ENCODE peak calls at places on chromosome 11, in seven cellular contexts. Q is uterus, T is neural crest cell, A is K562, I is psoas muscle, H is RWPE1, C is nephron progenitor cell. R is an unnamed sample.

GRCh38 chr11:69272961-69273461 is 20.9 kb upstream of the MYEOV start:
- DNase-seq in H (no peak), C (no peak), T (no peak), A (no peak), I (no peak), Q (no peak), R (no peak)

GRCh38 chr11:125360066-125360465 is 136.0 kb downstream of the FEZ1 start:
- DNase-seq in Q (no peak), C (no peak), I (no peak), A (no peak), H (no peak), T (no peak), R (no peak)

GRCh38 chr11:19905280-19905853 is 192.7 kb downstream of the NAV2 start:
- DNase-seq in I (no peak), H (peak), C (no peak), A (peak), T (no peak), Q (no peak), R (no peak)

GRCh38 chr11:13638436-13638835 is 30.0 kb upstream of the FAR1 start:
- DNase-seq in T (no peak), H (no peak), A (no peak), I (no peak), Q (no peak), C (no peak), R (no peak)

GRCh38 chr11:20647976-20648565 is 21.3 kb upstream of the NELL1 start:
- DNase-seq in C (peak), I (no peak), T (peak), Q (no peak), A (peak), H (peak), R (no peak)

GRCh38 chr11:92663539-92663938 is 305.9 kb upstream of the MTNR1B start:
- DNase-seq in Q (no peak), H (no peak), C (no peak), T (no peak), A (no peak), I (no peak), R (no peak)

GRCh38 chr11:13259374-13259773 is 18.2 kb upstream of the BMAL1 start:
- DNase-seq in H (no peak), C (no peak), T (no peak), Q (no peak), I (no peak), A (no peak), R (no peak)

GRCh38 chr11:38446336-38446735 is 1848.3 kb upstream of the RAG2 start:
- DNase-seq in C (no peak), Q (no peak), A (no peak), H (no peak), T (no peak), I (no peak), R (no peak)

GRCh38 chr11:76466666-76467065 is 21.8 kb downstream of the EMSY start:
- DNase-seq in Q (no peak), C (no peak), T (no peak), A (no peak), H (no peak), I (no peak), R (no peak)

GRCh38 chr11:119445356-119445755 is 22.4 kb upstream of the THY1 start:
- DNase-seq in I (no peak), A (no peak), C (no peak), H (no peak), T (no peak), Q (no peak), R (no peak)

GRCh38 chr11:40679276-40679675 is 780.2 kb downstream of the LRRC4C start:
- DNase-seq in C (no peak), T (no peak), I (no peak), A (no peak), H (no peak), Q (no peak), R (no peak)

GRCh38 chr11:62508336-62509058 is 38.1 kb downstream of the AHNAK start:
- DNase-seq in C (peak), H (no peak), I (peak), T (peak), A (peak), Q (peak), R (peak)

GRCh38 chr11:128187377-128187776 is 400.0 kb downstream of the ETS1 start:
- DNase-seq in C (no peak), A (no peak), H (no peak), Q (no peak), I (no peak), T (no peak), R (no peak)

GRCh38 chr11:36376315-36376887 is 80.3 kb downstream of the PRR5L start:
- DNase-seq in C (peak), A (no peak), H (no peak), Q (no peak), I (peak), T (no peak), R (peak)

GRCh38 chr11:69394234-69394891 is 87.1 kb upstream of the LINC01488 start:
- DNase-seq in H (no peak), T (no peak), I (no peak), A (no peak), Q (no peak), C (no peak), R (peak)

GRCh38 chr11:45576461-45577215 is 88.8 kb downstream of the CHST1 start:
- DNase-seq in T (no peak), A (no peak), Q (no peak), I (no peak), H (no peak), C (no peak), R (no peak)

GRCh38 chr11:69437001-69437875 is 44.2 kb upstream of the LINC01488 start:
- DNase-seq in I (no peak), A (no peak), T (no peak), Q (no peak), C (peak), H (peak), R (no peak)

GRCh38 chr11:112161012-112161411 is 2.9 kb downstream of the IL18 start:
- DNase-seq in T (no peak), A (no peak), I (no peak), Q (no peak), H (no peak), C (no peak), R (no peak)

GRCh38 chr11:112143597-112143996 is 20.3 kb downstream of the IL18 start:
- DNase-seq in T (no peak), Q (no peak), A (no peak), H (no peak), I (no peak), C (no peak), R (no peak)

GRCh38 chr11:74650498-74650897 is 58.1 kb downstream of the POLD3 start:
- DNase-seq in H (no peak), C (no peak), Q (no peak), A (no peak), I (peak), T (no peak), R (no peak)

GRCh38 chr11:34827239-34827638 is 88.9 kb downstream of the APIP start:
- DNase-seq in T (no peak), I (no peak), A (no peak), H (no peak), C (no peak), Q (no peak), R (no peak)

GRCh38 chr11:32920570-32920969 is 28.0 kb downstream of the QSER1 start:
- DNase-seq in I (no peak), H (no peak), C (no peak), Q (no peak), A (no peak), T (no peak), R (no peak)

GRCh38 chr11:75639752-75640151 is 29.1 kb downstream of the MAP6 start:
- DNase-seq in A (peak), H (no peak), T (peak), I (peak), C (peak), Q (peak), R (peak)

GRCh38 chr11:27701262-27702105 is 1.2 kb upstream of the BDNF start:
- DNase-seq in T (no peak), H (peak), C (peak), A (peak), Q (no peak), I (peak), R (peak)

GRCh38 chr11:17972987-17973386 is 39.9 kb downstream of the SERGEF start:
- DNase-seq in H (peak), A (peak), Q (peak), T (peak), I (peak), C (peak), R (peak)

GRCh38 chr11:109853156-109853776 is 239.9 kb upstream of the ZC3H12C start:
- DNase-seq in Q (no peak), C (peak), T (peak), I (no peak), H (peak), A (peak), R (no peak)

GRCh38 chr11:12552677-12553076 is 121.5 kb upstream of the TEAD1 start:
- DNase-seq in T (no peak), A (no peak), H (no peak), Q (peak), C (no peak), I (no peak), R (peak)

GRCh38 chr11:40293655-40294342 is 1165.7 kb downstream of the LRRC4C start:
- DNase-seq in H (peak), T (peak), Q (peak), A (peak), I (peak), C (peak), R (peak)

GRCh38 chr11:34948721-34949120 is 32.3 kb downstream of the PDHX start:
- DNase-seq in Q (no peak), H (no peak), A (no peak), T (no peak), C (no peak), I (no peak), R (no peak)

GRCh38 chr11:46896719-46897406 is 21.5 kb downstream of the LRP4 start:
- DNase-seq in Q (no peak), C (no peak), I (no peak), H (no peak), A (peak), T (no peak), R (no peak)

GRCh38 chr11:35304393-35304790 is 115.0 kb downstream of the SLC1A2 start:
- DNase-seq in T (no peak), A (no peak), C (no peak), H (no peak), I (no peak), Q (no peak), R (no peak)

GRCh38 chr11:63375434-63375833 is 5.8 kb downstream of the SLC22A9 start:
- DNase-seq in C (no peak), H (no peak), Q (no peak), T (no peak), I (no peak), A (no peak), R (no peak)

GRCh38 chr11:5247479-5248192 is 2.0 kb downstream of the HBG1 start:
- DNase-seq in A (no peak), H (no peak), I (no peak), Q (no peak), T (no peak), C (no peak), R (no peak)

GRCh38 chr11:133790995-133791394 is 54.3 kb downstream of the SPATA19 start:
- DNase-seq in H (no peak), A (no peak), Q (no peak), I (no peak), C (no peak), T (no peak), R (no peak)

GRCh38 chr11:22832315-22833041 is 2.9 kb upstream of the SVIP start:
- DNase-seq in C (no peak), Q (no peak), T (no peak), H (no peak), A (peak), I (no peak), R (no peak)

GRCh38 chr11:14388352-14388751 is 29.4 kb upstream of the RRAS2 start:
- DNase-seq in Q (no peak), T (no peak), I (no peak), C (no peak), A (no peak), H (no peak), R (no peak)

GRCh38 chr11:76674517-76675400 is 4.2 kb upstream of the LRRC32 start:
- DNase-seq in I (no peak), A (no peak), C (no peak), T (no peak), Q (no peak), H (no peak), R (no peak)

GRCh38 chr11:103494491-103494890 is 385.3 kb downstream of the DYNC2H1 start:
- DNase-seq in I (no peak), A (no peak), H (no peak), Q (no peak), C (no peak), T (no peak), R (no peak)

GRCh38 chr11:88179141-88179540 is 3.9 kb upstream of the RAB38 start:
- DNase-seq in A (no peak), T (no peak), H (peak), Q (no peak), I (no peak), C (no peak), R (no peak)

DNA sequence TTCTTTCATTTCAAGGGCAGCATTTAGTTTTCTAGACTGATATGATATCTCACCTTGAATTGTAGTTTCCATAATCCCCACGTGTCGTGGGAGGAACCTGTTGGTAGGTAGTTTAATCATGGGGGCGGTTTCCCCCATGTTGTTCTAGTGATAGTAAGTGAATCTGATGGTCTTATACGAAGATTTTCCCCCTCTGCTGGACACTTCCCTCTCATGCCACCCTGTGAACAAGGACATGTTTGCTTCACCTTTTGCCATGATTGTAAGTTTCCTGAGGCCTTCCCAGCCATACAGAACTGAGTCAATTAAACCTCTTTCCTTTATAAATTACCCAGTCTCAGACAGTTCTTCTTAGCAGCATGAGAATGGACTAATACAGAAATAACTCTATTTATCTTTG is 851.1 kb upstream of the FAT3 start:
- DNase-seq in I (no peak), C (no peak), Q (no peak), H (no peak), T (no peak), A (no peak), R (no peak)
- TF ChIP-seq CTCF in I (no peak), C (no peak), Q (no peak), H (no peak), T (no peak), A (no peak), R (no peak)

GRCh38 chr11:64804346-64805210 is 1.6 kb upstream of the MAP4K2 start:
- DNase-seq in Q (no peak), H (no peak), C (no peak), A (no peak), I (no peak), T (no peak), R (no peak)
- TF ChIP-seq CTCF in Q (no peak), H (no peak), C (no peak), A (peak), I (no peak), T (no peak), R (no peak)

GRCh38 chr11:108825381-108825780 is 160.5 kb downstream of the DDX10 start:
- DNase-seq in T (no peak), A (no peak), I (no peak), H (peak), Q (no peak), C (no peak), R (no peak)
- TF ChIP-seq CTCF in T (no peak), A (no peak), I (no peak), H (no peak), Q (no peak), C (no peak), R (no peak)

GRCh38 chr11:66365166-66365565 is 6.4 kb downstream of the SLC29A2 start:
- DNase-seq in A (peak), H (no peak), I (no peak), T (no peak), Q (no peak), C (no peak), R (no peak)

GRCh38 chr11:66363187-66363601 is 8.4 kb downstream of the SLC29A2 start:
- DNase-seq in A (peak), I (no peak), Q (no peak), T (no peak), C (no peak), H (no peak), R (peak)

GRCh38 chr11:66365711-66366619 is 5.6 kb downstream of the SLC29A2 start:
- DNase-seq in A (peak), Q (no peak), I (no peak), H (no peak), T (no peak), C (no peak), R (no peak)

GRCh38 chr11:66362481-66363147 is 8.9 kb downstream of the SLC29A2 start:
- DNase-seq in I (no peak), H (no peak), C (no peak), A (peak), Q (no peak), T (no peak), R (no peak)

GRCh38 chr11:66363805-66364535 is 7.6 kb downstream of the SLC29A2 start:
- DNase-seq in H (no peak), I (peak), T (peak), A (peak), C (peak), Q (no peak), R (no peak)
- TF ChIP-seq CTCF in H (peak), I (peak), T (peak), A (peak), C (peak), Q (no peak), R (peak)

GRCh38 chr11:986952-987305 is 49.6 kb downstream of the MUC6 start:
- DNase-seq in I (no peak), H (no peak), C (no peak), Q (no peak), A (no peak), T (no peak), R (no peak)

GRCh38 chr11:985848-986247 is 50.7 kb downstream of the MUC6 start:
- DNase-seq in I (no peak), C (no peak), H (no peak), A (no peak), Q (no peak), T (no peak), R (no peak)

GRCh38 chr11:985435-985834 is 51.1 kb downstream of the MUC6 start:
- DNase-seq in H (no peak), C (no peak), A (no peak), I (no peak), Q (no peak), T (no peak), R (no peak)

GRCh38 chr11:986270-986951 is 50.1 kb downstream of the MUC6 start:
- DNase-seq in C (no peak), T (no peak), A (no peak), Q (no peak), I (no peak), H (peak), R (no peak)

GRCh38 chr11:984576-984975 is 51.9 kb downstream of the MUC6 start:
- DNase-seq in T (no peak), H (no peak), A (no peak), I (no peak), C (no peak), Q (no peak), R (no peak)
- TF ChIP-seq CTCF in T (no peak), H (no peak), A (no peak), I (no peak), C (no peak), Q (no peak), R (no peak)